ENCODE peak calls at places on chromosomes 16 and 17, in seven cellular contexts. N is fibroblast of pulmonary artery, X is fibroblast of lung, P is stomach, K is PC-3, O is GM13977, U is dorsolateral prefrontal cortex. V is an unnamed sample.

GRCh38 chr17:39706921-39707337 is 7.1 kb downstream of the ERBB2 start:
- DNase-seq in O (no peak), K (peak; percentile 13), N (no peak), P (peak; percentile 50), U (no peak), X (no peak), V (no peak)

GRCh38 chr16:72818286-72818845 is 229.6 kb downstream of the ZFHX3 start:
- DNase-seq in N (no peak), X (no peak), K (no peak), U (no peak), O (no peak), P (no peak), V (no peak)

GRCh38 chr16:20884240-20884556 is 16.0 kb downstream of the DCUN1D3 start:
- DNase-seq in O (no peak), K (peak; percentile 51), X (peak; percentile 91), U (no peak), P (no peak), N (peak; percentile 73), V (no peak)

GRCh38 chr17:27628376-27628775 is 2.6 kb upstream of the LGALS9 start:
- DNase-seq in N (no peak), X (no peak), O (no peak), U (no peak), P (no peak), K (no peak), V (no peak)

GRCh38 chr16:30010817-30011504 is at the start of gene DOC2A:
- DNase-seq in K (no peak), X (no peak), O (peak; percentile 73), P (no peak), N (no peak), U (no peak), V (no peak)

GRCh38 chr16:22660441-22661160 is 149.9 kb downstream of the NPIPB5 start:
- DNase-seq in X (no peak), K (no peak), N (no peak), U (no peak), O (no peak), P (no peak), V (no peak)

GRCh38 chr17:59757043-59757824 is 49.8 kb downstream of the VMP1 start:
- DNase-seq in P (no peak), N (no peak), K (no peak), U (no peak), O (no peak), X (no peak), V (no peak)

GRCh38 chr17:41098476-41098875 is 534 bp upstream of the KRTAP4-8 start:
- DNase-seq in N (no peak), O (no peak), U (no peak), K (peak; percentile 57), P (no peak), X (no peak), V (no peak)

GRCh38 chr17:42422412-42422957 is 571 bp downstream of the CAVIN1 start:
- DNase-seq in K (no peak), P (peak; percentile 27), X (no peak), O (peak; percentile 44), N (no peak), U (no peak), V (no peak)

GRCh38 chr17:78111727-78112507 is 16.6 kb downstream of the TMC6 start:
- DNase-seq in P (no peak), N (no peak), O (no peak), K (no peak), X (no peak), U (no peak), V (no peak)

GRCh38 chr17:68512967-68513474 is 791 bp downstream of the PRKAR1A start:
- DNase-seq in K (peak; percentile 44), P (no peak), U (no peak), X (peak; percentile 54), N (peak; percentile 64), O (no peak), V (no peak)

GRCh38 chr16:22216191-22216831 is 10.2 kb downstream of the EEF2K start:
- DNase-seq in U (no peak), K (no peak), N (peak; percentile 62), X (peak; percentile 52), P (no peak), O (no peak), V (no peak)

GRCh38 chr16:85289760-85290625 is 177.7 kb upstream of the CIBAR2 start:
- DNase-seq in K (no peak), X (no peak), P (no peak), N (no peak), O (no peak), U (no peak), V (no peak)
- TF ChIP-seq CTCF in K (no peak), X (no peak), P (no peak), N (no peak), O (no peak), U (no peak), V (no peak)

GRCh38 chr17:8466466-8466865 is 30.8 kb downstream of the NDEL1 start:
- DNase-seq in N (peak; percentile 39), O (no peak), P (no peak), K (no peak), X (peak; percentile 16), U (no peak), V (no peak)

GRCh38 chr17:8467527-8467926 is 31.8 kb downstream of the NDEL1 start:
- DNase-seq in P (no peak), X (no peak), N (no peak), O (no peak), K (no peak), U (no peak), V (no peak)

GRCh38 chr17:8468109-8468508 is 32.4 kb downstream of the NDEL1 start:
- DNase-seq in X (no peak), N (no peak), P (no peak), O (no peak), K (no peak), U (no peak), V (no peak)

GRCh38 chr17:8465381-8466158 is 29.9 kb downstream of the NDEL1 start:
- DNase-seq in P (no peak), O (no peak), K (no peak), X (peak; percentile 16), N (peak; percentile 16), U (no peak), V (no peak)

DNA sequence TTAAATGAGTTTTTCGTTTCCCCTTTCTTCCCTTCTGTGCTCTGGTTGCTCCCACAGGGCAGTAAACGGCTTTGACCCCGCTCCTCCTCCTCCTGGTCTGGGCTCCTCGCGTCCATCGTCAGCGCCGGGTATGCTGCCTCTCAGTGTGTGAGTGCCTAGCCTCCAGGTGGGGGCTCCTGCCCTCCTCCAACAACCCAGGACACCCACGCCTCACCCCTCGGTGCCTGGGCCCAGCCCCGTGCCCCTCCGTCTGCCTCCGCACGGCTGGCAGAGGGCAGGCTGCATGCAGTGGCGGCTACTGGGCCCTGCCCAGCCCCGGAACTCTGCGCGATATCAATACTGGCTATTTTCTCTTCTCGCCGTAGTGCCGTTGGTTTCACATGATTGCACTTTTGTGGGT is 31.2 kb downstream of the NDEL1 start:
- DNase-seq in P (no peak), K (no peak), X (no peak), O (peak; percentile 10), U (no peak), N (no peak), V (no peak)
- TF ChIP-seq CTCF in P (no peak), K (no peak), X (no peak), O (no peak), U (no peak), N (no peak), V (no peak)

DNA sequence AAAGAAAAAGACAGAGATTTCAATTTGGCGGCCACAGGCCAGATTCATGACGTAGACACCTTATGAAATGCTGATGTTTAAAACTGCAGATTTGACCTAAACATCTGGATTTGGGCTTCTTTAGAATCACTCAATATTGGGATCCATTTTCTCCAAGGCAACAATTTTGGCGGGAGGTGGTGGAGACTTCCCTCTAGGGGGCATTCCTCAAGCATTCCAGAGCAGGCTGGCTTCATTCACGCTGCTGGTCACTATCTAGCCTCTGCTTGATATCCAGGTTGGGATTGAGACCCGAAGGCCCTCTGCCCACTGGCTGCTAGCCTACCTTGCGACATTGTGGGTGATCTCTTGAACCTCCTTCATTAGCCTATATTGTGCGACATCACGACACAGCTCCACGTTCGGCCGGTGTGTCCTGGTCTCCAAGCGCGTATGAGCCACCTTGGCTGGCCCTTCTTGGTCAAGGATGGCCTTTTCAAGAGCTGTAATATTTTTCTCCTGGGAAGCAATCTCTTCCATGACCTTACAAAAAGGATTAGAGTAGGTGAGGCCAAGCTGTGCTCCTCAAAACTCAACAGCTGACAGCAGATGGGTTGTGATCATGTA is 24.5 kb downstream of the FBXO39 start:
- DNase-seq in U (no peak), P (no peak), N (no peak), X (no peak), O (no peak), K (no peak), V (no peak)
- TF ChIP-seq CTCF in U (no peak), P (no peak), N (no peak), X (no peak), O (no peak), K (no peak), V (peak; percentile 50)

GRCh38 chr17:2981325-2981724 is 82.1 kb downstream of the OR1D5 start:
- DNase-seq in K (no peak), O (no peak), P (no peak), X (no peak), N (no peak), U (no peak), V (no peak)

GRCh38 chr17:2980904-2981246 is 82.5 kb downstream of the OR1D5 start:
- DNase-seq in N (no peak), X (no peak), O (no peak), P (no peak), K (no peak), U (no peak), V (no peak)

GRCh38 chr17:2986925-2987324 is 76.5 kb downstream of the OR1D5 start:
- DNase-seq in X (no peak), U (no peak), N (no peak), P (no peak), K (no peak), O (no peak), V (no peak)

GRCh38 chr17:2980211-2980903 is 83.0 kb downstream of the OR1D5 start:
- DNase-seq in U (no peak), X (no peak), O (no peak), P (no peak), K (no peak), N (no peak), V (no peak)

GRCh38 chr17:2982854-2983636 is 80.4 kb downstream of the OR1D5 start:
- DNase-seq in K (no peak), P (no peak), U (peak; percentile 65), X (peak; percentile 96), N (peak; percentile 94), O (no peak), V (no peak)
- TF ChIP-seq CTCF in K (no peak), P (no peak), U (peak; percentile 40), X (peak; percentile 39), N (peak; percentile 57), O (no peak), V (no peak)

GRCh38 chr17:45104907-45105624 is 27.2 kb downstream of the PLCD3 start:
- DNase-seq in X (no peak), P (no peak), K (no peak), N (no peak), O (no peak), U (no peak), V (no peak)
- TF ChIP-seq CTCF in X (peak; percentile 8), P (no peak), K (no peak), N (peak; percentile 1), O (no peak), U (no peak), V (no peak)

V was measured in CD14-positive monocyte.